ENCODE peak calls at places on chromosomes 3 and 15, in seven cellular contexts. One of them, this sample, is unnamed.

GRCh38 chr3:188164248-188164687 is 10.3 kb downstream of the LPP start:
- DNase-seq in HepG2: peak; percentile 40
- DNase-seq in H1: no peak
- DNase-seq in SK-N-SH: no peak
- DNase-seq in K562: no peak
- DNase-seq in GM12878: no peak
- DNase-seq in HCT116: peak; percentile 62
- DNase-seq in this sample: no peak

GRCh38 chr15:85649372-85649771 is 145.4 kb downstream of the KLHL25 start:
- DNase-seq in K562: no peak
- DNase-seq in SK-N-SH: no peak
- DNase-seq in GM12878: no peak
- DNase-seq in H1: no peak
- DNase-seq in HepG2: peak; percentile 74
- DNase-seq in HCT116: no peak
- DNase-seq in this sample: peak; percentile 36

GRCh38 chr3:30073622-30074021 is 532.8 kb upstream of the TGFBR2 start:
- DNase-seq in HepG2: no peak
- DNase-seq in H1: no peak
- DNase-seq in GM12878: no peak
- DNase-seq in SK-N-SH: peak; percentile 9
- DNase-seq in HCT116: peak; percentile 4
- DNase-seq in K562: no peak
- DNase-seq in this sample: no peak

GRCh38 chr3:38534180-38534579 is 38.0 kb downstream of the EXOG start:
- DNase-seq in H1: no peak
- DNase-seq in GM12878: no peak
- DNase-seq in HepG2: no peak
- DNase-seq in K562: no peak
- DNase-seq in SK-N-SH: no peak
- DNase-seq in HCT116: no peak
- DNase-seq in this sample: no peak

GRCh38 chr3:76383781-76384180 is 598.4 kb upstream of the ZNF717 start:
- DNase-seq in K562: no peak
- DNase-seq in SK-N-SH: peak; percentile 40
- DNase-seq in HepG2: no peak
- DNase-seq in HCT116: no peak
- DNase-seq in H1: no peak
- DNase-seq in GM12878: no peak
- DNase-seq in this sample: no peak

GRCh38 chr3:81439088-81439487 is 322.4 kb downstream of the GBE1 start:
- DNase-seq in H1: no peak
- DNase-seq in GM12878: no peak
- DNase-seq in SK-N-SH: no peak
- DNase-seq in K562: no peak
- DNase-seq in HepG2: no peak
- DNase-seq in HCT116: no peak
- DNase-seq in this sample: no peak

GRCh38 chr15:101183226-101183925 is 68.5 kb downstream of the CHSY1 start:
- DNase-seq in GM12878: no peak
- DNase-seq in HepG2: no peak
- DNase-seq in H1: no peak
- DNase-seq in K562: no peak
- DNase-seq in SK-N-SH: no peak
- DNase-seq in HCT116: no peak
- DNase-seq in this sample: no peak

GRCh38 chr3:43959498-43960447 is 269.0 kb downstream of the ABHD5 start:
- DNase-seq in H1: no peak
- DNase-seq in GM12878: no peak
- DNase-seq in K562: no peak
- DNase-seq in HCT116: no peak
- DNase-seq in HepG2: no peak
- DNase-seq in SK-N-SH: no peak
- DNase-seq in this sample: no peak

GRCh38 chr15:91291673-91292072 is 191.6 kb downstream of the SV2B start:
- DNase-seq in HCT116: peak; percentile 35
- DNase-seq in K562: peak; percentile 55
- DNase-seq in H1: no peak
- DNase-seq in SK-N-SH: peak; percentile 34
- DNase-seq in GM12878: no peak
- DNase-seq in HepG2: no peak
- DNase-seq in this sample: no peak

GRCh38 chr3:196821806-196822355 is 45.8 kb upstream of the SENP5 start:
- DNase-seq in HCT116: no peak
- DNase-seq in SK-N-SH: no peak
- DNase-seq in H1: no peak
- DNase-seq in HepG2: no peak
- DNase-seq in GM12878: no peak
- DNase-seq in K562: no peak
- DNase-seq in this sample: no peak

GRCh38 chr3:15919971-15920370 is 122.2 kb upstream of the ANKRD28 start:
- DNase-seq in H1: no peak
- DNase-seq in HCT116: no peak
- DNase-seq in HepG2: no peak
- DNase-seq in K562: no peak
- DNase-seq in SK-N-SH: no peak
- DNase-seq in GM12878: no peak
- DNase-seq in this sample: no peak

GRCh38 chr15:24954783-24955548 is at the start of the genes SNRPN and SNURF:
- DNase-seq in HCT116: no peak
- DNase-seq in K562: no peak
- DNase-seq in SK-N-SH: peak; percentile 81
- DNase-seq in H1: peak; percentile 62
- DNase-seq in GM12878: peak; percentile 11
- DNase-seq in HepG2: peak; percentile 30
- DNase-seq in this sample: peak; percentile 22

GRCh38 chr3:113242091-113242581 is 30.8 kb downstream of the BOC start:
- DNase-seq in HCT116: no peak
- DNase-seq in K562: no peak
- DNase-seq in HepG2: no peak
- DNase-seq in SK-N-SH: no peak
- DNase-seq in GM12878: no peak
- DNase-seq in H1: no peak
- DNase-seq in this sample: no peak

GRCh38 chr3:168284728-168285127 is 189.0 kb upstream of the GOLIM4 start:
- DNase-seq in H1: no peak
- DNase-seq in HepG2: no peak
- DNase-seq in K562: no peak
- DNase-seq in HCT116: no peak
- DNase-seq in GM12878: no peak
- DNase-seq in SK-N-SH: no peak
- DNase-seq in this sample: no peak

GRCh38 chr3:112293368-112294321 is at the start of gene SLC9C1:
- DNase-seq in K562: peak; percentile 3
- DNase-seq in HepG2: peak; percentile 38
- DNase-seq in H1: no peak
- DNase-seq in GM12878: peak; percentile 85
- DNase-seq in SK-N-SH: peak; percentile 54
- DNase-seq in HCT116: peak; percentile 69
- DNase-seq in this sample: peak; percentile 58

GRCh38 chr15:49815937-49816336 is 195.1 kb downstream of the DTWD1 start:
- DNase-seq in K562: no peak
- DNase-seq in HCT116: no peak
- DNase-seq in HepG2: no peak
- DNase-seq in H1: no peak
- DNase-seq in GM12878: peak; percentile 1
- DNase-seq in SK-N-SH: no peak
- DNase-seq in this sample: no peak

GRCh38 chr3:50272911-50273688 is 4.2 kb downstream of the SEMA3B start:
- DNase-seq in K562: peak; percentile 87
- DNase-seq in HCT116: no peak
- DNase-seq in SK-N-SH: peak; percentile 98
- DNase-seq in GM12878: peak; percentile 44
- DNase-seq in HepG2: peak; percentile 64
- DNase-seq in H1: no peak
- DNase-seq in this sample: no peak

GRCh38 chr3:197936819-197937384 is 13.1 kb upstream of the RPL35A start:
- DNase-seq in K562: no peak
- DNase-seq in HepG2: no peak
- DNase-seq in SK-N-SH: no peak
- DNase-seq in H1: no peak
- DNase-seq in HCT116: no peak
- DNase-seq in GM12878: no peak
- DNase-seq in this sample: no peak

DNA sequence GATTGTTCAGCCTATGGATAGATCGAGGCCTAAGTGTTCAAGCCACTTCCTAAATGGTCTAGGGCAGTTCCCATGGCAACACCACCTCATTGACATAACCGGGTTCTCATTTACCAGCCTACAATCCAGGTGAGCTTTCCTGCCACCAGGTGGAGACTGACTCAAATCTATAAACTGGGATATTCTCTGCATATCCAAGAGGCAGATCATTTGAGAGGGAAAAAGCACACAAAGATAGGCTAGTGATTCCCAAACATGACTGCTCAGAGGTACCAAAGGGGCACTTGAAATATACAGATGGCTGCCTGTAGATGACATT is 141.3 kb upstream of the PROK2 start:
- DNase-seq in HepG2: peak; percentile 39
- DNase-seq in HCT116: peak; percentile 65
- DNase-seq in GM12878: no peak
- DNase-seq in H1: peak; percentile 43
- DNase-seq in SK-N-SH: peak; percentile 45
- DNase-seq in K562: peak; percentile 17
- DNase-seq in this sample: no peak
- TF ChIP-seq CTCF in HepG2: peak; percentile 58
- TF ChIP-seq CTCF in HCT116: peak; percentile 62
- TF ChIP-seq CTCF in GM12878: peak; percentile 36
- TF ChIP-seq CTCF in H1: peak; percentile 79
- TF ChIP-seq CTCF in SK-N-SH: peak; percentile 22
- TF ChIP-seq CTCF in K562: no peak
- TF ChIP-seq CTCF in this sample: peak; percentile 32

GRCh38 chr3:56304069-56304468 is 164.2 kb downstream of the ERC2 start:
- DNase-seq in H1: no peak
- DNase-seq in SK-N-SH: no peak
- DNase-seq in HepG2: no peak
- DNase-seq in HCT116: no peak
- DNase-seq in K562: no peak
- DNase-seq in GM12878: no peak
- DNase-seq in this sample: no peak

GRCh38 chr3:56309465-56309864 is 158.8 kb downstream of the ERC2 start:
- DNase-seq in HepG2: no peak
- DNase-seq in K562: no peak
- DNase-seq in H1: no peak
- DNase-seq in GM12878: no peak
- DNase-seq in HCT116: no peak
- DNase-seq in SK-N-SH: no peak
- DNase-seq in this sample: no peak

GRCh38 chr3:56302417-56302816 is 165.8 kb downstream of the ERC2 start:
- DNase-seq in SK-N-SH: no peak
- DNase-seq in HCT116: no peak
- DNase-seq in HepG2: no peak
- DNase-seq in H1: no peak
- DNase-seq in GM12878: no peak
- DNase-seq in K562: no peak
- DNase-seq in this sample: no peak

GRCh38 chr3:56303508-56303907 is 164.8 kb downstream of the ERC2 start:
- DNase-seq in GM12878: peak; percentile 35
- DNase-seq in SK-N-SH: peak; percentile 54
- DNase-seq in HepG2: peak; percentile 32
- DNase-seq in H1: peak; percentile 79
- DNase-seq in HCT116: peak; percentile 15
- DNase-seq in K562: peak; percentile 18
- DNase-seq in this sample: no peak
- TF ChIP-seq SIN3A in GM12878: no peak
- TF ChIP-seq SIN3A in SK-N-SH: no peak
- TF ChIP-seq SIN3A in HepG2: no peak
- TF ChIP-seq SIN3A in H1: no peak
- TF ChIP-seq SIN3A in HCT116: no peak
- TF ChIP-seq SIN3A in K562: no peak
- TF ChIP-seq SIN3A in this sample: no peak

DNA sequence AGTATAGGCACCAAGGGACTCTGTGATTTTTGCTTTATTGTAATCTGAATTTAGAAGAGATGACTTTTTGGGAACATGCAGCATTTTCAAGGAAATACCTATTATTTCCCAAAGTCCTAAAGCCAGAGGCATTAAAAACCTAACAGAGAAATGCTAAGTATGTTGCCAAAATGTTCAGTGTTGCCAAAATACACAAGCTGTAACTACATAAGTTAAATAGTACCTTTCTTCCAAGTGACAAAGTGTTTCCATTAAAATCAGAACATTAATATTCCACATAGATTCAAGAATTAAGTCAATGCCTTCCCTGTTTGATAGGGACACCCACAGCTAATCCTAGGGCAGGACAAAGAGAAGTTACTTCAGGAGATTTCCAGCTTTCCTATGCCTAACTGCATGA is 42.0 kb downstream of the MKRN2 start:
- DNase-seq in GM12878: no peak
- DNase-seq in K562: no peak
- DNase-seq in HCT116: no peak
- DNase-seq in SK-N-SH: no peak
- DNase-seq in HepG2: no peak
- DNase-seq in H1: no peak
- DNase-seq in this sample: no peak
- H3K4me3 ChIP-seq in GM12878: no peak overlapping the region
- H3K4me3 ChIP-seq in K562: no peak overlapping the region
- H3K4me3 ChIP-seq in HCT116: no peak overlapping the region
- H3K4me3 ChIP-seq in SK-N-SH: no peak overlapping the region
- H3K4me3 ChIP-seq in HepG2: no peak overlapping the region
- H3K4me3 ChIP-seq in H1: no peak overlapping the region
- H3K4me3 ChIP-seq in this sample: no peak overlapping the region

GRCh38 chr3:4938583-4938982 is 40.7 kb upstream of the BHLHE40 start:
- DNase-seq in H1: no peak
- DNase-seq in GM12878: no peak
- DNase-seq in HepG2: no peak
- DNase-seq in K562: no peak
- DNase-seq in HCT116: no peak
- DNase-seq in SK-N-SH: no peak
- DNase-seq in this sample: no peak

GRCh38 chr3:4939276-4939675 is 40.0 kb upstream of the BHLHE40 start:
- DNase-seq in HepG2: no peak
- DNase-seq in K562: no peak
- DNase-seq in H1: no peak
- DNase-seq in GM12878: no peak
- DNase-seq in SK-N-SH: no peak
- DNase-seq in HCT116: no peak
- DNase-seq in this sample: no peak

GRCh38 chr3:4934050-4934449 is 45.2 kb upstream of the BHLHE40 start:
- DNase-seq in HCT116: no peak
- DNase-seq in H1: no peak
- DNase-seq in SK-N-SH: no peak
- DNase-seq in GM12878: no peak
- DNase-seq in K562: no peak
- DNase-seq in HepG2: no peak
- DNase-seq in this sample: no peak

GRCh38 chr3:4936982-4937614 is 42.1 kb upstream of the BHLHE40 start:
- DNase-seq in SK-N-SH: no peak
- DNase-seq in H1: no peak
- DNase-seq in GM12878: no peak
- DNase-seq in HepG2: no peak
- DNase-seq in K562: no peak
- DNase-seq in HCT116: no peak
- DNase-seq in this sample: no peak

DNA sequence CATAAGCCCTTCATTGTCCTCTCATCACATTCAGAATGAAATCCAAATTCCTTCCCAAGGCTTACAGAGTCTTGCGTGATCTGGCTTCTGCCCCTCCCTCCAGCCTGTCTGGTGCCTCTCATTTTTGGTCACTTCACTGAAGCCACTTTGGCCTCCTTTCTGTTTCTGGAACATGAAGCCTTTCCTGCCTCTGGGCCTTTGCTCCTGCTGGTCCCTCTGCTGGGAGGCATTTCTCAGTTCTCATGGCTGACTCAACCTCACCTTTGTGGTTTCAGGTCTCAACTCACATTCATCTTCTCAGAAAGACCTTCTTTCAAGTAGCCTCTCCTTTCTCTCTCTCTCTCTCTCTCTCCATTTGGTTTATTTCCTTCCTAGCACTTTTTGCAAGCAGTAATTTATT is 43.9 kb upstream of the BHLHE40 start:
- DNase-seq in SK-N-SH: no peak
- DNase-seq in HCT116: no peak
- DNase-seq in HepG2: no peak
- DNase-seq in K562: no peak
- DNase-seq in GM12878: no peak
- DNase-seq in H1: no peak
- DNase-seq in this sample: no peak
- TF ChIP-seq CTCF in SK-N-SH: no peak
- TF ChIP-seq CTCF in HCT116: no peak
- TF ChIP-seq CTCF in HepG2: no peak
- TF ChIP-seq CTCF in K562: no peak
- TF ChIP-seq CTCF in GM12878: no peak
- TF ChIP-seq CTCF in H1: no peak
- TF ChIP-seq CTCF in this sample: no peak

This sample was measured in Panc1.